ENCODE peak calls at places on chromosomes 3 and 15, in five cellular contexts. One of them, this sample, is unnamed.

GRCh38 chr3:139538733-139539132 is 809 bp downstream of the RBP1 start:
- DNase-seq in nephron progenitor cell: peak; percentile 41
- DNase-seq in AG20443: no peak
- DNase-seq in HuH-7.5: no peak
- DNase-seq in activated naive CD4-positive, alpha-beta T cell treated with anti-CD3 and anti-CD28 coated beads, Interleukin-2, amount 50 U/mL, for 16 hours: no peak
- DNase-seq in this sample: peak; percentile 78

GRCh38 chr3:117184574-117184973 is 475.0 kb downstream of the TUSC7 start:
- DNase-seq in nephron progenitor cell: no peak
- DNase-seq in activated naive CD4-positive, alpha-beta T cell treated with anti-CD3 and anti-CD28 coated beads, Interleukin-2, amount 50 U/mL, for 16 hours: no peak
- DNase-seq in AG20443: peak; percentile 37
- DNase-seq in HuH-7.5: no peak
- DNase-seq in this sample: peak; percentile 82

GRCh38 chr15:39922450-39923092 is 2.5 kb upstream of the GPR176 start:
- DNase-seq in AG20443: no peak
- DNase-seq in HuH-7.5: no peak
- DNase-seq in activated naive CD4-positive, alpha-beta T cell treated with anti-CD3 and anti-CD28 coated beads, Interleukin-2, amount 50 U/mL, for 16 hours: no peak
- DNase-seq in nephron progenitor cell: no peak
- DNase-seq in this sample: no peak

GRCh38 chr3:14962762-14963161 is 15.4 kb downstream of the NR2C2 start:
- DNase-seq in AG20443: peak; percentile 16
- DNase-seq in nephron progenitor cell: no peak
- DNase-seq in activated naive CD4-positive, alpha-beta T cell treated with anti-CD3 and anti-CD28 coated beads, Interleukin-2, amount 50 U/mL, for 16 hours: no peak
- DNase-seq in HuH-7.5: no peak
- DNase-seq in this sample: peak; percentile 28

GRCh38 chr15:80918440-80918839 is 71.2 kb downstream of the MESD start:
- DNase-seq in HuH-7.5: no peak
- DNase-seq in nephron progenitor cell: no peak
- DNase-seq in activated naive CD4-positive, alpha-beta T cell treated with anti-CD3 and anti-CD28 coated beads, Interleukin-2, amount 50 U/mL, for 16 hours: no peak
- DNase-seq in AG20443: no peak
- DNase-seq in this sample: no peak

GRCh38 chr15:71115567-71116351 is 488 bp downstream of the THSD4 start:
- DNase-seq in activated naive CD4-positive, alpha-beta T cell treated with anti-CD3 and anti-CD28 coated beads, Interleukin-2, amount 50 U/mL, for 16 hours: no peak
- DNase-seq in HuH-7.5: peak; percentile 80
- DNase-seq in nephron progenitor cell: peak; percentile 75
- DNase-seq in AG20443: peak; percentile 81
- DNase-seq in this sample: peak; percentile 63

GRCh38 chr15:74303741-74304309 is 63.6 kb downstream of the CYP11A1 start:
- DNase-seq in HuH-7.5: no peak
- DNase-seq in activated naive CD4-positive, alpha-beta T cell treated with anti-CD3 and anti-CD28 coated beads, Interleukin-2, amount 50 U/mL, for 16 hours: no peak
- DNase-seq in nephron progenitor cell: no peak
- DNase-seq in AG20443: no peak
- DNase-seq in this sample: no peak

GRCh38 chr15:31245756-31246155 is 80.9 kb upstream of the KLF13 start:
- DNase-seq in HuH-7.5: no peak
- DNase-seq in activated naive CD4-positive, alpha-beta T cell treated with anti-CD3 and anti-CD28 coated beads, Interleukin-2, amount 50 U/mL, for 16 hours: no peak
- DNase-seq in nephron progenitor cell: no peak
- DNase-seq in AG20443: no peak
- DNase-seq in this sample: no peak

GRCh38 chr15:94298359-94298758 is 67.0 kb downstream of the MCTP2 start:
- DNase-seq in nephron progenitor cell: no peak
- DNase-seq in activated naive CD4-positive, alpha-beta T cell treated with anti-CD3 and anti-CD28 coated beads, Interleukin-2, amount 50 U/mL, for 16 hours: no peak
- DNase-seq in HuH-7.5: no peak
- DNase-seq in AG20443: no peak
- DNase-seq in this sample: no peak

GRCh38 chr3:188367741-188368140 is 213.8 kb downstream of the LPP start:
- DNase-seq in nephron progenitor cell: no peak
- DNase-seq in AG20443: no peak
- DNase-seq in HuH-7.5: no peak
- DNase-seq in activated naive CD4-positive, alpha-beta T cell treated with anti-CD3 and anti-CD28 coated beads, Interleukin-2, amount 50 U/mL, for 16 hours: no peak
- DNase-seq in this sample: no peak

GRCh38 chr3:66414846-66415245 is 86.0 kb downstream of the LRIG1 start:
- DNase-seq in nephron progenitor cell: no peak
- DNase-seq in activated naive CD4-positive, alpha-beta T cell treated with anti-CD3 and anti-CD28 coated beads, Interleukin-2, amount 50 U/mL, for 16 hours: no peak
- DNase-seq in AG20443: no peak
- DNase-seq in HuH-7.5: no peak
- DNase-seq in this sample: no peak

GRCh38 chr3:13657660-13658435 is 108.9 kb downstream of the FBLN2 start:
- DNase-seq in nephron progenitor cell: peak; percentile 78
- DNase-seq in activated naive CD4-positive, alpha-beta T cell treated with anti-CD3 and anti-CD28 coated beads, Interleukin-2, amount 50 U/mL, for 16 hours: peak; percentile 71
- DNase-seq in HuH-7.5: peak; percentile 100
- DNase-seq in AG20443: peak; percentile 92
- DNase-seq in this sample: no peak

GRCh38 chr3:107430214-107431047 is 53.2 kb downstream of the CCDC54 start:
- DNase-seq in activated naive CD4-positive, alpha-beta T cell treated with anti-CD3 and anti-CD28 coated beads, Interleukin-2, amount 50 U/mL, for 16 hours: no peak
- DNase-seq in HuH-7.5: no peak
- DNase-seq in nephron progenitor cell: no peak
- DNase-seq in AG20443: no peak
- DNase-seq in this sample: peak; percentile 36

GRCh38 chr3:8606666-8607065 is 37.9 kb downstream of the SSUH2 start:
- DNase-seq in activated naive CD4-positive, alpha-beta T cell treated with anti-CD3 and anti-CD28 coated beads, Interleukin-2, amount 50 U/mL, for 16 hours: no peak
- DNase-seq in AG20443: no peak
- DNase-seq in HuH-7.5: no peak
- DNase-seq in nephron progenitor cell: no peak
- DNase-seq in this sample: no peak

GRCh38 chr15:67091073-67091965 is 25.9 kb downstream of the SMAD3 start:
- DNase-seq in HuH-7.5: no peak
- DNase-seq in nephron progenitor cell: no peak
- DNase-seq in AG20443: no peak
- DNase-seq in activated naive CD4-positive, alpha-beta T cell treated with anti-CD3 and anti-CD28 coated beads, Interleukin-2, amount 50 U/mL, for 16 hours: no peak
- DNase-seq in this sample: peak; percentile 88

GRCh38 chr3:177977381-177978158 is 558.7 kb upstream of the KCNMB2 start:
- DNase-seq in AG20443: peak; percentile 76
- DNase-seq in activated naive CD4-positive, alpha-beta T cell treated with anti-CD3 and anti-CD28 coated beads, Interleukin-2, amount 50 U/mL, for 16 hours: no peak
- DNase-seq in nephron progenitor cell: no peak
- DNase-seq in HuH-7.5: no peak
- DNase-seq in this sample: peak; percentile 98

GRCh38 chr3:10419637-10420232 is 85.7 kb downstream of the ATP2B2 start:
- DNase-seq in HuH-7.5: no peak
- DNase-seq in activated naive CD4-positive, alpha-beta T cell treated with anti-CD3 and anti-CD28 coated beads, Interleukin-2, amount 50 U/mL, for 16 hours: peak; percentile 38
- DNase-seq in nephron progenitor cell: no peak
- DNase-seq in AG20443: no peak
- DNase-seq in this sample: peak; percentile 15

This sample was measured in fibroblast of lung.